ENCODE peak calls at places on chromosomes 3 and 15, in seven cellular contexts. One of them, this sample, is unnamed.

GRCh38 chr3:107855710-107856109 is 235.1 kb downstream of the CD47 start:
- DNase-seq in RWPE1: no peak
- DNase-seq in transverse colon: no peak
- DNase-seq in brain microvascular endothelial cell: peak
- DNase-seq in GM12865: peak
- DNase-seq in GM12864: no peak
- DNase-seq in neural progenitor cell: peak
- DNase-seq in this sample: no peak

GRCh38 chr15:56367156-56367555 is 1.9 kb downstream of the TEX9 start:
- DNase-seq in RWPE1: no peak
- DNase-seq in transverse colon: no peak
- DNase-seq in brain microvascular endothelial cell: no peak
- DNase-seq in GM12865: no peak
- DNase-seq in GM12864: no peak
- DNase-seq in neural progenitor cell: no peak
- DNase-seq in this sample: no peak

GRCh38 chr3:54197509-54197908 is 75.2 kb downstream of the CACNA2D3 start:
- DNase-seq in RWPE1: no peak
- DNase-seq in transverse colon: no peak
- DNase-seq in brain microvascular endothelial cell: no peak
- DNase-seq in GM12865: no peak
- DNase-seq in GM12864: no peak
- DNase-seq in neural progenitor cell: no peak
- DNase-seq in this sample: no peak

GRCh38 chr15:23687143-23687470 is at the start of gene NDN:
- DNase-seq in RWPE1: no peak
- DNase-seq in transverse colon: peak
- DNase-seq in brain microvascular endothelial cell: no peak
- DNase-seq in GM12865: no peak
- DNase-seq in GM12864: no peak
- DNase-seq in neural progenitor cell: peak
- DNase-seq in this sample: no peak

GRCh38 chr3:147355104-147355854 is 51.1 kb downstream of the ZIC4 start:
- DNase-seq in RWPE1: no peak
- DNase-seq in transverse colon: no peak
- DNase-seq in brain microvascular endothelial cell: no peak
- DNase-seq in GM12865: no peak
- DNase-seq in GM12864: no peak
- DNase-seq in neural progenitor cell: peak
- DNase-seq in this sample: no peak

GRCh38 chr3:16513141-16514020 is at the start of gene RFTN1:
- DNase-seq in RWPE1: peak
- DNase-seq in transverse colon: peak
- DNase-seq in brain microvascular endothelial cell: peak
- DNase-seq in GM12865: peak
- DNase-seq in GM12864: no peak
- DNase-seq in neural progenitor cell: peak
- DNase-seq in this sample: no peak

GRCh38 chr3:72887723-72888545 is at the start of gene GXYLT2:
- DNase-seq in RWPE1: no peak
- DNase-seq in transverse colon: peak
- DNase-seq in brain microvascular endothelial cell: peak
- DNase-seq in GM12865: peak
- DNase-seq in GM12864: no peak
- DNase-seq in neural progenitor cell: peak
- DNase-seq in this sample: no peak

GRCh38 chr15:64979252-64979710 is 10.4 kb downstream of the SPG21 start:
- DNase-seq in RWPE1: no peak
- DNase-seq in transverse colon: no peak
- DNase-seq in brain microvascular endothelial cell: no peak
- DNase-seq in GM12865: no peak
- DNase-seq in GM12864: no peak
- DNase-seq in neural progenitor cell: peak
- DNase-seq in this sample: no peak

GRCh38 chr15:63818191-63818590 is 15.6 kb downstream of the HERC1 start:
- DNase-seq in RWPE1: no peak
- DNase-seq in transverse colon: no peak
- DNase-seq in brain microvascular endothelial cell: no peak
- DNase-seq in GM12865: no peak
- DNase-seq in GM12864: no peak
- DNase-seq in neural progenitor cell: peak
- DNase-seq in this sample: no peak

GRCh38 chr15:41790756-41791546 is 16.7 kb downstream of the MAPKBP1 start:
- DNase-seq in RWPE1: peak
- DNase-seq in transverse colon: no peak
- DNase-seq in brain microvascular endothelial cell: peak
- DNase-seq in GM12865: peak
- DNase-seq in GM12864: no peak
- DNase-seq in neural progenitor cell: no peak
- DNase-seq in this sample: peak

GRCh38 chr15:94470492-94470891 is 239.1 kb downstream of the MCTP2 start:
- DNase-seq in RWPE1: peak
- DNase-seq in transverse colon: no peak
- DNase-seq in brain microvascular endothelial cell: no peak
- DNase-seq in GM12865: no peak
- DNase-seq in GM12864: no peak
- DNase-seq in neural progenitor cell: no peak
- DNase-seq in this sample: no peak

GRCh38 chr15:67998599-67999122 is 55.5 kb upstream of the PIAS1 start:
- DNase-seq in RWPE1: peak
- DNase-seq in transverse colon: peak
- DNase-seq in brain microvascular endothelial cell: peak
- DNase-seq in GM12865: no peak
- DNase-seq in GM12864: no peak
- DNase-seq in neural progenitor cell: no peak
- DNase-seq in this sample: no peak

GRCh38 chr3:24495334-24495994 is 814 bp upstream of the THRB start:
- DNase-seq in RWPE1: peak
- DNase-seq in transverse colon: peak
- DNase-seq in brain microvascular endothelial cell: no peak
- DNase-seq in GM12865: no peak
- DNase-seq in GM12864: no peak
- DNase-seq in neural progenitor cell: peak
- DNase-seq in this sample: no peak

GRCh38 chr15:100733088-100733487 is 130.7 kb downstream of the ASB7 start:
- DNase-seq in RWPE1: no peak
- DNase-seq in transverse colon: no peak
- DNase-seq in brain microvascular endothelial cell: no peak
- DNase-seq in GM12865: no peak
- DNase-seq in GM12864: no peak
- DNase-seq in neural progenitor cell: no peak
- DNase-seq in this sample: no peak

GRCh38 chr3:179418610-179419009 is 32.7 kb downstream of the GNB4 start:
- DNase-seq in RWPE1: no peak
- DNase-seq in transverse colon: no peak
- DNase-seq in brain microvascular endothelial cell: no peak
- DNase-seq in GM12865: no peak
- DNase-seq in GM12864: no peak
- DNase-seq in neural progenitor cell: no peak
- DNase-seq in this sample: no peak

GRCh38 chr15:66780172-66780972 is 78.3 kb downstream of the SMAD6 start:
- DNase-seq in RWPE1: peak
- DNase-seq in transverse colon: peak
- DNase-seq in brain microvascular endothelial cell: peak
- DNase-seq in GM12865: no peak
- DNase-seq in GM12864: no peak
- DNase-seq in neural progenitor cell: no peak
- DNase-seq in this sample: peak

GRCh38 chr3:78839710-78840109 is 928.1 kb downstream of the ROBO1 start:
- DNase-seq in RWPE1: no peak
- DNase-seq in transverse colon: no peak
- DNase-seq in brain microvascular endothelial cell: peak
- DNase-seq in GM12865: no peak
- DNase-seq in GM12864: no peak
- DNase-seq in neural progenitor cell: no peak
- DNase-seq in this sample: no peak

GRCh38 chr15:31554261-31554660 is 227.6 kb downstream of the KLF13 start:
- DNase-seq in RWPE1: peak
- DNase-seq in transverse colon: no peak
- DNase-seq in brain microvascular endothelial cell: peak
- DNase-seq in GM12865: peak
- DNase-seq in GM12864: no peak
- DNase-seq in neural progenitor cell: no peak
- DNase-seq in this sample: peak

GRCh38 chr3:11996500-11996899 is 7.7 kb upstream of the SYN2 start:
- DNase-seq in RWPE1: no peak
- DNase-seq in transverse colon: no peak
- DNase-seq in brain microvascular endothelial cell: no peak
- DNase-seq in GM12865: no peak
- DNase-seq in GM12864: no peak
- DNase-seq in neural progenitor cell: no peak
- DNase-seq in this sample: no peak

DNA sequence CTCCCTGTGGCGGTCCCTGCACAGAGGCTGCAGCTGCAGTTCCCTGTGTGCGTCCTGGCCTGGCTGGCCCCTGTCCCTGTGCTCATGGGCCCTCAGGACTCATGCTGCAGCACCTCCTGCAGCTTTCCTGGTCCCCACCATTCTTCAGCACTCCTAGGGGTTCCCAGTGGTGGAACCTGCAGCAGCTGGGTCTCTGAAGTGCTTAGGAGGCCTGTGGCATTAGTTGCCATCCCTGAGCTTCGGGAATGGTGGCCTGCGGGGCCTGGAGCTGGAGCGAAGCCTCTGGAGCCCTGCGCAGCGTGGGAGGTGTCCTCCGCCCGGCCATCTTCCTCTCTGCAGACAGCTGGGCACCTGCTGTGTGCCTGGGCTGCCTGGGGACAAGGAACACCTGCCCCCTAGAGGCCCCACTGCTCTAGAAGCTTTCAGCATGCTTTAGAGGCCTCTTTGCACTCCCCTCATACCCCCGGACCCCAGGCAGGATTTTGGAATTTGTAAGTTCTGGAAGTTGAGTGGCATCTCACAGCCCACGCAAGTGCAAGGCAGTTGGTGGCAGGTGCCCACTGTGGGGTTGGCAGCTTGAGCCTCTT is 13.1 kb downstream of the PLXNA1 start:
- DNase-seq in RWPE1: no peak
- DNase-seq in transverse colon: no peak
- DNase-seq in brain microvascular endothelial cell: no peak
- DNase-seq in GM12865: no peak
- DNase-seq in GM12864: no peak
- DNase-seq in neural progenitor cell: no peak
- DNase-seq in this sample: no peak
- TF ChIP-seq CTCF in RWPE1: no peak
- TF ChIP-seq CTCF in transverse colon: no peak
- TF ChIP-seq CTCF in brain microvascular endothelial cell: peak
- TF ChIP-seq CTCF in GM12865: peak
- TF ChIP-seq CTCF in GM12864: peak
- TF ChIP-seq CTCF in neural progenitor cell: no peak
- TF ChIP-seq CTCF in this sample: peak

GRCh38 chr3:37024092-37024491 is 30.8 kb downstream of the MLH1 start:
- DNase-seq in RWPE1: no peak
- DNase-seq in transverse colon: no peak
- DNase-seq in brain microvascular endothelial cell: no peak
- DNase-seq in GM12865: no peak
- DNase-seq in GM12864: no peak
- DNase-seq in neural progenitor cell: no peak
- DNase-seq in this sample: no peak
- TF ChIP-seq CTCF in RWPE1: no peak
- TF ChIP-seq CTCF in transverse colon: peak
- TF ChIP-seq CTCF in brain microvascular endothelial cell: peak
- TF ChIP-seq CTCF in GM12865: peak
- TF ChIP-seq CTCF in GM12864: peak
- TF ChIP-seq CTCF in neural progenitor cell: peak
- TF ChIP-seq CTCF in this sample: peak

GRCh38 chr3:10303785-10304184 is 11.0 kb upstream of the GHRL start:
- DNase-seq in RWPE1: no peak
- DNase-seq in transverse colon: no peak
- DNase-seq in brain microvascular endothelial cell: no peak
- DNase-seq in GM12865: no peak
- DNase-seq in GM12864: no peak
- DNase-seq in neural progenitor cell: no peak
- DNase-seq in this sample: no peak

GRCh38 chr3:10300087-10300486 is 7.3 kb upstream of the GHRL start:
- DNase-seq in RWPE1: no peak
- DNase-seq in transverse colon: no peak
- DNase-seq in brain microvascular endothelial cell: no peak
- DNase-seq in GM12865: no peak
- DNase-seq in GM12864: no peak
- DNase-seq in neural progenitor cell: no peak
- DNase-seq in this sample: no peak

GRCh38 chr3:10303105-10303504 is 10.4 kb upstream of the GHRL start:
- DNase-seq in RWPE1: no peak
- DNase-seq in transverse colon: no peak
- DNase-seq in brain microvascular endothelial cell: no peak
- DNase-seq in GM12865: no peak
- DNase-seq in GM12864: no peak
- DNase-seq in neural progenitor cell: no peak
- DNase-seq in this sample: no peak

GRCh38 chr3:10299679-10300078 is 6.9 kb upstream of the GHRL start:
- DNase-seq in RWPE1: no peak
- DNase-seq in transverse colon: no peak
- DNase-seq in brain microvascular endothelial cell: no peak
- DNase-seq in GM12865: peak
- DNase-seq in GM12864: no peak
- DNase-seq in neural progenitor cell: no peak
- DNase-seq in this sample: no peak

GRCh38 chr3:10299175-10299574 is 6.4 kb upstream of the GHRL start:
- DNase-seq in RWPE1: no peak
- DNase-seq in transverse colon: no peak
- DNase-seq in brain microvascular endothelial cell: no peak
- DNase-seq in GM12865: no peak
- DNase-seq in GM12864: no peak
- DNase-seq in neural progenitor cell: no peak
- DNase-seq in this sample: no peak
- TF ChIP-seq CTCF in RWPE1: no peak
- TF ChIP-seq CTCF in transverse colon: no peak
- TF ChIP-seq CTCF in brain microvascular endothelial cell: peak
- TF ChIP-seq CTCF in GM12865: no peak
- TF ChIP-seq CTCF in GM12864: no peak
- TF ChIP-seq CTCF in neural progenitor cell: no peak
- TF ChIP-seq CTCF in this sample: no peak

GRCh38 chr3:123535580-123535979 is 49.3 kb downstream of the HACD2 start:
- DNase-seq in RWPE1: no peak
- DNase-seq in transverse colon: no peak
- DNase-seq in brain microvascular endothelial cell: peak
- DNase-seq in GM12865: no peak
- DNase-seq in GM12864: no peak
- DNase-seq in neural progenitor cell: no peak
- DNase-seq in this sample: peak
- TF ChIP-seq CTCF in RWPE1: no peak
- TF ChIP-seq CTCF in transverse colon: no peak
- TF ChIP-seq CTCF in brain microvascular endothelial cell: no peak
- TF ChIP-seq CTCF in GM12865: no peak
- TF ChIP-seq CTCF in GM12864: no peak
- TF ChIP-seq CTCF in neural progenitor cell: no peak
- TF ChIP-seq CTCF in this sample: no peak

DNA sequence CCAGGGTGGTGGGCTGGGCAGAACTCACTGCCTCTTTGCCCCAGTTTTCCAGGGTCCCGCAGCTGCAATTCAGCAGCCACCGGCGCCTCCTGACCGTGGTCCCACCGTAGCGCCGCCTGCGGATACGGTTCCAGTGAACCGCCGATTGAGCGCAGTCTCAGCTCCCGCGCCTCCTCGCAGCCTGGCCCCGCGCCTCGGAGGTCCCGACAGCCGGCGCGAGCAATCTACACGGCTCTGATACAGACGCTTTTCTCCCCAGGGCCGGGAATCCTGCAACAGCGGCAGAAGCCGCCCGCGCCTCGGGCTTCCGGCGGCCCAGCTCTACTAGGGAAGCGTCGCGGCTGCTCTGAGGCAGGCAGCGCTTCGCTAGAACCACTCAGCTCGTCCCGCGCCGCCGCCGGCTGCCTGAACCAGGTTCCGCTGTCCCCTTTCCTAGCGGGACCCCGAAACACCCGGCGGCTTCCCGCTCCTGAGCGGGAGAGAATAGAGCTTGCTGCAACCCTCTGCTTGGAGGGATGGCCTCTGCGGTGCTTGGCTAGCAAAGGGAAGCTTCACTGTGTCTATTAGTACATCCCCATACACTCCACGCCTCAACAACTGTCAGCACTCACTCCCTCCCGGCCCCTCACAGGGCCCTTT is 3.1 kb downstream of the FOXL2NB start:
- DNase-seq in RWPE1: no peak
- DNase-seq in transverse colon: no peak
- DNase-seq in brain microvascular endothelial cell: no peak
- DNase-seq in GM12865: no peak
- DNase-seq in GM12864: no peak
- DNase-seq in neural progenitor cell: peak
- DNase-seq in this sample: no peak
- TF ChIP-seq CTCF in RWPE1: no peak
- TF ChIP-seq CTCF in transverse colon: no peak
- TF ChIP-seq CTCF in brain microvascular endothelial cell: no peak
- TF ChIP-seq CTCF in GM12865: no peak
- TF ChIP-seq CTCF in GM12864: no peak
- TF ChIP-seq CTCF in neural progenitor cell: no peak
- TF ChIP-seq CTCF in this sample: no peak